ENCODE peak calls at places on chromosomes 6 and 20, in four cellular contexts. D is IMR-90, N is upper lobe of right lung, P is H9. Z is an unnamed sample.

GRCh38 chr6:133854633-133855598 is 34.0 kb upstream of the TCF21 start:
- DNase-seq in D (no peak), N (no peak), P (peak; percentile 60), Z (no peak)

GRCh38 chr20:41483553-41483930 is 116.9 kb upstream of the EMILIN3 start:
- DNase-seq in D (peak; percentile 60), N (no peak), P (no peak), Z (no peak)

GRCh38 chr20:35731862-35732643 is 10.0 kb downstream of the RBM39 start:
- DNase-seq in D (no peak), N (no peak), P (no peak), Z (no peak)

GRCh38 chr20:57785061-57785460 is 75.2 kb upstream of the PMEPA1 start:
- DNase-seq in D (no peak), N (no peak), P (peak; percentile 13), Z (no peak)

GRCh38 chr6:135630789-135631376 is 133.3 kb upstream of the AHI1 start:
- DNase-seq in D (no peak), N (no peak), P (peak; percentile 30), Z (no peak)

GRCh38 chr6:138955262-138955661 is 32.8 kb downstream of the REPS1 start:
- DNase-seq in D (no peak), N (no peak), P (no peak), Z (no peak)

GRCh38 chr6:45990162-45990561 is 25.5 kb downstream of the CLIC5 start:
- DNase-seq in D (no peak), N (no peak), P (no peak), Z (no peak)

GRCh38 chr6:169420912-169421543 is 167.4 kb upstream of the THBS2 start:
- DNase-seq in D (peak; percentile 18), N (no peak), P (peak; percentile 73), Z (no peak)

GRCh38 chr6:116217069-116217468 is 36.8 kb downstream of the TSPYL4 start:
- DNase-seq in D (peak; percentile 52), N (no peak), P (no peak), Z (no peak)

GRCh38 chr6:132257561-132257960 is 143.7 kb downstream of the MOXD1 start:
- DNase-seq in D (peak; percentile 47), N (no peak), P (no peak), Z (no peak)

GRCh38 chr6:168964138-168964892 is 289.3 kb downstream of the THBS2 start:
- DNase-seq in D (no peak), N (no peak), P (no peak), Z (no peak)

GRCh38 chr6:33248643-33248931 is 23.1 kb downstream of the VPS52 start:
- DNase-seq in D (no peak), N (peak; percentile 69), P (no peak), Z (no peak)

GRCh38 chr6:161542581-161542980 is 268.7 kb upstream of the AGPAT4 start:
- DNase-seq in D (no peak), N (no peak), P (no peak), Z (no peak)

GRCh38 chr6:43683708-43684455 is 3.7 kb downstream of the MRPS18A start:
- DNase-seq in D (no peak), N (no peak), P (no peak), Z (no peak)
- H3K4me1 ChIP-seq in D (peaks cover 2% of the 10 kb centered on the region), N (peaks cover 19% of the 10 kb centered on the region), P (no peaks in the 10 kb centered on the region), Z (peaks cover 25% of the 10 kb centered on the region)

GRCh38 chr6:152680151-152680550 is 17.5 kb upstream of the MYCT1 start:
- DNase-seq in D (no peak), N (no peak), P (no peak), Z (no peak)
- H3K27ac ChIP-seq in D (no peak overlapping the region), N (no peak overlapping the region), P (no peak overlapping the region), Z (no peak overlapping the region)

GRCh38 chr20:38222923-38223742 is 37.4 kb downstream of the KIAA1755 start:
- DNase-seq in D (no peak), N (peak; percentile 40), P (no peak), Z (no peak)
- TF ChIP-seq CTCF in D (no peak), N (peak; percentile 2), P (no peak), Z (no peak)

DNA sequence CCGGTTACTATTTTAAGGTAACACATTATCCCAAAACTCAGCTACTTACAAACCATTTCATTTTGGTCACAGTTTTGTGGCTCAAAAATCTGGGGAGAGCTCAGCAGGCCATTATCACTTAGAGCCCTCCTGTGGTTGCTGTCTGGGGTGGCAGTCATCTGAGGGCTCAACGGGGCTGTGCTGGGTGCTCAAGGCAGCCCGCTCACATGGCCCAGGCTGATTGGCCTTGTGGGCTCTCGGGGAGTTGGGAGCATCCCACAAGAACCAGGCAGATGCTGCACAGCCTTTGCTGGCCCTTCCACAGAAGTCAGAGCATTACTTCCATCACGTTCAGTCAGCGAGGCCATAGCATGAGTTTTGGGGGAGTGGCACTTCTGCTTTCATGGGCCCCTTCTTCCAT is 6.3 kb upstream of the VSX1 start:
- DNase-seq in D (no peak), N (no peak), P (no peak), Z (no peak)
- H3K4me1 ChIP-seq in D (no peaks in the 10 kb centered on the region), N (peaks cover 7% of the 10 kb centered on the region), P (no peaks in the 10 kb centered on the region), Z (peaks cover 44% of the 10 kb centered on the region)

GRCh38 chr6:111586554-111586953 is 19.1 kb downstream of the TRAF3IP2 start:
- DNase-seq in D (no peak), N (no peak), P (no peak), Z (no peak)
- H3K27ac ChIP-seq in D (peak overlapping the region; percentile 93), N (no peak overlapping the region), P (no peak overlapping the region), Z (no peak overlapping the region)

GRCh38 chr6:117602899-117603588 is 733 bp upstream of the GOPC start:
- DNase-seq in D (no peak), N (no peak), P (no peak), Z (no peak)

GRCh38 chr6:117602151-117602898 is at the start of gene GOPC:
- DNase-seq in D (peak; percentile 98), N (peak; percentile 97), P (peak; percentile 98), Z (peak; percentile 89)

GRCh38 chr6:117601811-117602150 is 530 bp downstream of the GOPC start:
- DNase-seq in D (no peak), N (no peak), P (no peak), Z (no peak)

GRCh38 chr6:117600008-117600743 is 2.1 kb downstream of the GOPC start:
- DNase-seq in D (peak; percentile 24), N (no peak), P (no peak), Z (no peak)

GRCh38 chr6:117605169-117605826 is 3.0 kb upstream of the GOPC start:
- DNase-seq in D (peak; percentile 83), N (no peak), P (peak; percentile 47), Z (peak; percentile 53)
- TF ChIP-seq CTCF in D (peak; percentile 92), N (peak; percentile 70), P (peak; percentile 77), Z (peak; percentile 88)

GRCh38 chr6:110523461-110524021 is 47.1 kb upstream of the SLC22A16 start:
- DNase-seq in D (no peak), N (no peak), P (no peak), Z (no peak)

GRCh38 chr6:110520188-110520956 is 44.0 kb upstream of the SLC22A16 start:
- DNase-seq in D (no peak), N (no peak), P (no peak), Z (no peak)

GRCh38 chr6:110522427-110522826 is 46.0 kb upstream of the SLC22A16 start:
- DNase-seq in D (no peak), N (no peak), P (no peak), Z (no peak)

GRCh38 chr6:110518281-110518623 is 41.8 kb upstream of the SLC22A16 start:
- DNase-seq in D (peak; percentile 29), N (no peak), P (no peak), Z (no peak)

DNA sequence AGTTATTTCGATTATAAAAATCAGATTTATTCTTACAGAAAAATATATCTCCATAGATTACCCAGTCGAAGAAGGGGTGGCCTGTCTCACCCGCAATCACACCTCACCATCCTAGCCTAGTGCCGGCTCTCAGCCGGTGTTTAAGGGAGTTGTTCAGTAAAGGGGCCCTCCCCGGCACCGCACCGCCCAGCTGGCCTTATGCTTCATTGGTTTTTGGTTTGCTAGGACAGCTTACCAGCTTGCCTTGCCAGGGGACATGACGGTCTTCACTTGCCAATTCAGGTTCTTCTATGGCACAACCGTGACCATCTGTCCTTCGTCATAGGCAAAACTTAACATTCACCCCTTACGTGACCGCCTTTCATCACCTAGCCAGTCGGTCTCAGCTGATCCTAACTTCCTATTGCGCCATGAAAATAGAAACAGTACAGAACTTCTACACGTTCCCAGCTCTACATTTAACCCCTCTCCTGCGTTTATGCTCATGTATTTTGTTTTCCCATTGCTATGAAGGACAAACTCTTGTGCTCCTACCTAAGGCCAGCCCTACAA is 44.7 kb upstream of the SLC22A16 start:
- DNase-seq in D (no peak), N (no peak), P (no peak), Z (no peak)
- H3K4me1 ChIP-seq in D (no peaks in the 10 kb centered on the region), N (no peaks in the 10 kb centered on the region), P (no peaks in the 10 kb centered on the region), Z (no peaks in the 10 kb centered on the region)

DNA sequence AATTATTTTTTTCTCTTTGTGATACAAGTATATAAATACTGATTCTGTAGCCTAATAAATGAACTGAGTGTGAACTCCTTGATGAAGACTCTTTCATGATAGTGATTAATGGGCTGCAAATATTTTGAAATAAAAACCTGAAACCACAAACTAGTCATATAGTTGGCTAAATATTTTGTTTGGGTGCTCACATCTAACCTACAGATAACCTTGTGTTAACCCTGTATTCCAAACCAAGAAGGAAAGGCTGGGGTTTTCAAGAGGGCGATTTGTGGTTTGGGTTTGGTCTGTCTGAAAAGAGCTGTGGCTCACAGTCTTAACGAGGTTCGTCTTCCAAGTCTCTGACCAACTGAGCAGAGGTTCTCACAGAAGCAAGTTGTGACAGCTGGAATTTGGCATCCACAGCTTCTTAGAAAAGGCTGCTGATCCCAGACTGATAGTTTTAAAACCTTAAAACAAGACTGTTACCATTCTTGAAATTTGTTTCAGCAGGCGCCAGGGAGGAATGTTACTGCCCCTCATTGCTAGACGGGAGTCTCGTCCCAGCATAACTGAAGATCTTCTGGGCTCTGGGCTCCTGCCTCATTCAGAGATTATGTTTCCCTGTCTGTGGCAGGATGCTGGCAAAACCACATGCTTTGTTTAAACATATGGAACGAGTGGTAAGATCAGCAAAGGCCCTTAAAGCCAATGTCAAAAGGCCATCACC is 736.4 kb upstream of the MARCKS start:
- DNase-seq in D (peak; percentile 93), N (no peak), P (no peak), Z (no peak)
- H3K27ac ChIP-seq in D (peak overlapping the region; percentile 70), N (no peak overlapping the region), P (no peak overlapping the region), Z (no peak overlapping the region)